ENCODE peak calls at places on chromosome 7, in eight cellular contexts. One of them, this sample, is unnamed.

GRCh38 chr7:55534262-55534915 is 37.9 kb downstream of the VOPP1 start:
- DNase-seq in ELR: peak
- DNase-seq in stimulated activated CD4-positive, alpha-beta T cell treated with anti-CD3 and anti-CD28 coated beads, TNF-alpha, amount 100 ng/mL, for 1 hour: peak
- DNase-seq in naive thymus-derived CD8-positive, alpha-beta T cell: no peak
- DNase-seq in RPMI7951: peak
- DNase-seq in midbrain: peak
- DNase-seq in astrocyte of the cerebellum: no peak
- DNase-seq in GF-D8: peak
- DNase-seq in this sample: peak

GRCh38 chr7:131045526-131045925 is 282.1 kb upstream of the MKLN1 start:
- DNase-seq in ELR: no peak
- DNase-seq in stimulated activated CD4-positive, alpha-beta T cell treated with anti-CD3 and anti-CD28 coated beads, TNF-alpha, amount 100 ng/mL, for 1 hour: no peak
- DNase-seq in naive thymus-derived CD8-positive, alpha-beta T cell: no peak
- DNase-seq in RPMI7951: no peak
- DNase-seq in midbrain: no peak
- DNase-seq in astrocyte of the cerebellum: no peak
- DNase-seq in GF-D8: no peak
- DNase-seq in this sample: no peak

GRCh38 chr7:33807779-33808482 is 97.4 kb upstream of the BMPER start:
- DNase-seq in ELR: peak
- DNase-seq in stimulated activated CD4-positive, alpha-beta T cell treated with anti-CD3 and anti-CD28 coated beads, TNF-alpha, amount 100 ng/mL, for 1 hour: no peak
- DNase-seq in naive thymus-derived CD8-positive, alpha-beta T cell: no peak
- DNase-seq in RPMI7951: peak
- DNase-seq in midbrain: no peak
- DNase-seq in astrocyte of the cerebellum: peak
- DNase-seq in GF-D8: no peak
- DNase-seq in this sample: no peak

GRCh38 chr7:105916603-105917002 is 40.2 kb upstream of the ATXN7L1 start:
- DNase-seq in ELR: peak
- DNase-seq in stimulated activated CD4-positive, alpha-beta T cell treated with anti-CD3 and anti-CD28 coated beads, TNF-alpha, amount 100 ng/mL, for 1 hour: no peak
- DNase-seq in naive thymus-derived CD8-positive, alpha-beta T cell: no peak
- DNase-seq in RPMI7951: peak
- DNase-seq in midbrain: no peak
- DNase-seq in astrocyte of the cerebellum: peak
- DNase-seq in GF-D8: no peak
- DNase-seq in this sample: no peak

GRCh38 chr7:81710751-81711150 is 59.1 kb downstream of the HGF start:
- DNase-seq in ELR: no peak
- DNase-seq in stimulated activated CD4-positive, alpha-beta T cell treated with anti-CD3 and anti-CD28 coated beads, TNF-alpha, amount 100 ng/mL, for 1 hour: no peak
- DNase-seq in naive thymus-derived CD8-positive, alpha-beta T cell: no peak
- DNase-seq in RPMI7951: no peak
- DNase-seq in midbrain: no peak
- DNase-seq in astrocyte of the cerebellum: no peak
- DNase-seq in GF-D8: no peak
- DNase-seq in this sample: no peak

GRCh38 chr7:6306471-6306870 is 34.0 kb upstream of the CYTH3 start:
- DNase-seq in ELR: peak
- DNase-seq in stimulated activated CD4-positive, alpha-beta T cell treated with anti-CD3 and anti-CD28 coated beads, TNF-alpha, amount 100 ng/mL, for 1 hour: no peak
- DNase-seq in naive thymus-derived CD8-positive, alpha-beta T cell: no peak
- DNase-seq in RPMI7951: peak
- DNase-seq in midbrain: no peak
- DNase-seq in astrocyte of the cerebellum: peak
- DNase-seq in GF-D8: no peak
- DNase-seq in this sample: no peak

GRCh38 chr7:113797420-113797995 is 121.3 kb downstream of the PPP1R3A start:
- DNase-seq in ELR: no peak
- DNase-seq in stimulated activated CD4-positive, alpha-beta T cell treated with anti-CD3 and anti-CD28 coated beads, TNF-alpha, amount 100 ng/mL, for 1 hour: no peak
- DNase-seq in naive thymus-derived CD8-positive, alpha-beta T cell: no peak
- DNase-seq in RPMI7951: no peak
- DNase-seq in midbrain: no peak
- DNase-seq in astrocyte of the cerebellum: no peak
- DNase-seq in GF-D8: no peak
- DNase-seq in this sample: no peak

GRCh38 chr7:46568420-46569116 is 647.5 kb upstream of the IGFBP3 start:
- DNase-seq in ELR: no peak
- DNase-seq in stimulated activated CD4-positive, alpha-beta T cell treated with anti-CD3 and anti-CD28 coated beads, TNF-alpha, amount 100 ng/mL, for 1 hour: no peak
- DNase-seq in naive thymus-derived CD8-positive, alpha-beta T cell: no peak
- DNase-seq in RPMI7951: no peak
- DNase-seq in midbrain: no peak
- DNase-seq in astrocyte of the cerebellum: no peak
- DNase-seq in GF-D8: no peak
- DNase-seq in this sample: no peak

GRCh38 chr7:68148440-68148839 is 1151.8 kb downstream of the TYW1 start:
- DNase-seq in ELR: no peak
- DNase-seq in stimulated activated CD4-positive, alpha-beta T cell treated with anti-CD3 and anti-CD28 coated beads, TNF-alpha, amount 100 ng/mL, for 1 hour: no peak
- DNase-seq in naive thymus-derived CD8-positive, alpha-beta T cell: no peak
- DNase-seq in RPMI7951: no peak
- DNase-seq in midbrain: no peak
- DNase-seq in astrocyte of the cerebellum: no peak
- DNase-seq in GF-D8: no peak
- DNase-seq in this sample: no peak

GRCh38 chr7:36283711-36284130 is 105.9 kb upstream of the ANLN start:
- DNase-seq in ELR: no peak
- DNase-seq in stimulated activated CD4-positive, alpha-beta T cell treated with anti-CD3 and anti-CD28 coated beads, TNF-alpha, amount 100 ng/mL, for 1 hour: no peak
- DNase-seq in naive thymus-derived CD8-positive, alpha-beta T cell: no peak
- DNase-seq in RPMI7951: peak
- DNase-seq in midbrain: peak
- DNase-seq in astrocyte of the cerebellum: no peak
- DNase-seq in GF-D8: peak
- DNase-seq in this sample: peak

GRCh38 chr7:137909042-137909441 is 62.3 kb upstream of the DGKI start:
- DNase-seq in ELR: no peak
- DNase-seq in stimulated activated CD4-positive, alpha-beta T cell treated with anti-CD3 and anti-CD28 coated beads, TNF-alpha, amount 100 ng/mL, for 1 hour: no peak
- DNase-seq in naive thymus-derived CD8-positive, alpha-beta T cell: no peak
- DNase-seq in RPMI7951: no peak
- DNase-seq in midbrain: peak
- DNase-seq in astrocyte of the cerebellum: no peak
- DNase-seq in GF-D8: no peak
- DNase-seq in this sample: no peak

GRCh38 chr7:138665249-138665648 is 35.9 kb downstream of the SVOPL start:
- DNase-seq in ELR: no peak
- DNase-seq in stimulated activated CD4-positive, alpha-beta T cell treated with anti-CD3 and anti-CD28 coated beads, TNF-alpha, amount 100 ng/mL, for 1 hour: no peak
- DNase-seq in naive thymus-derived CD8-positive, alpha-beta T cell: no peak
- DNase-seq in RPMI7951: no peak
- DNase-seq in midbrain: no peak
- DNase-seq in astrocyte of the cerebellum: no peak
- DNase-seq in GF-D8: no peak
- DNase-seq in this sample: no peak

GRCh38 chr7:80529362-80529761 is 17.5 kb upstream of the GNAT3 start:
- DNase-seq in ELR: no peak
- DNase-seq in stimulated activated CD4-positive, alpha-beta T cell treated with anti-CD3 and anti-CD28 coated beads, TNF-alpha, amount 100 ng/mL, for 1 hour: no peak
- DNase-seq in naive thymus-derived CD8-positive, alpha-beta T cell: no peak
- DNase-seq in RPMI7951: no peak
- DNase-seq in midbrain: no peak
- DNase-seq in astrocyte of the cerebellum: no peak
- DNase-seq in GF-D8: no peak
- DNase-seq in this sample: no peak

GRCh38 chr7:151954866-151955820 is 1.1 kb upstream of the GALNTL5 start:
- DNase-seq in ELR: no peak
- DNase-seq in stimulated activated CD4-positive, alpha-beta T cell treated with anti-CD3 and anti-CD28 coated beads, TNF-alpha, amount 100 ng/mL, for 1 hour: no peak
- DNase-seq in naive thymus-derived CD8-positive, alpha-beta T cell: no peak
- DNase-seq in RPMI7951: no peak
- DNase-seq in midbrain: no peak
- DNase-seq in astrocyte of the cerebellum: no peak
- DNase-seq in GF-D8: no peak
- DNase-seq in this sample: no peak

GRCh38 chr7:135704074-135704473 is 23.9 kb downstream of the SLC13A4 start:
- DNase-seq in ELR: no peak
- DNase-seq in stimulated activated CD4-positive, alpha-beta T cell treated with anti-CD3 and anti-CD28 coated beads, TNF-alpha, amount 100 ng/mL, for 1 hour: no peak
- DNase-seq in naive thymus-derived CD8-positive, alpha-beta T cell: no peak
- DNase-seq in RPMI7951: no peak
- DNase-seq in midbrain: no peak
- DNase-seq in astrocyte of the cerebellum: no peak
- DNase-seq in GF-D8: no peak
- DNase-seq in this sample: no peak

GRCh38 chr7:15920953-15921352 is 234.5 kb upstream of the MEOX2 start:
- DNase-seq in ELR: peak
- DNase-seq in stimulated activated CD4-positive, alpha-beta T cell treated with anti-CD3 and anti-CD28 coated beads, TNF-alpha, amount 100 ng/mL, for 1 hour: no peak
- DNase-seq in naive thymus-derived CD8-positive, alpha-beta T cell: no peak
- DNase-seq in RPMI7951: no peak
- DNase-seq in midbrain: no peak
- DNase-seq in astrocyte of the cerebellum: no peak
- DNase-seq in GF-D8: no peak
- DNase-seq in this sample: no peak

GRCh38 chr7:27156508-27156898 is at the start of gene HOXA7:
- DNase-seq in ELR: peak
- DNase-seq in stimulated activated CD4-positive, alpha-beta T cell treated with anti-CD3 and anti-CD28 coated beads, TNF-alpha, amount 100 ng/mL, for 1 hour: no peak
- DNase-seq in naive thymus-derived CD8-positive, alpha-beta T cell: peak
- DNase-seq in RPMI7951: peak
- DNase-seq in midbrain: no peak
- DNase-seq in astrocyte of the cerebellum: no peak
- DNase-seq in GF-D8: no peak
- DNase-seq in this sample: no peak